ENCODE peak calls at places on chromosome 3, in seven cellular contexts. F is A549, L is IMR-90, N is K562, Z is SK-N-SH, Q is HCT116, M is HepG2. X is an unnamed sample.
A peak's percentile ranks its signal among the peaks of the same experiment; 100 is the strongest.

GRCh38 chr3:85632921-85633320 is 674.1 kb downstream of the CADM2 start:
- DNase-seq in M (no peak), F (no peak), Z (no peak), Q (no peak), L (no peak), N (no peak), X (no peak)

GRCh38 chr3:185656321-185656840 is 70.3 kb downstream of the SENP2 start:
- DNase-seq in L (peak; percentile 99), Z (no peak), F (no peak), N (no peak), Q (no peak), M (no peak), X (no peak)

GRCh38 chr3:128495435-128495970 is 2.5 kb upstream of the GATA2 start:
- DNase-seq in Q (no peak), N (no peak), M (no peak), Z (peak; percentile 66), L (no peak), F (no peak), X (no peak)

GRCh38 chr3:108103971-108104797 is 13.4 kb upstream of the CD47 start:
- DNase-seq in F (no peak), L (peak; percentile 52), Q (no peak), N (peak; percentile 65), Z (no peak), M (no peak), X (no peak)

GRCh38 chr3:49263490-49263889 is 13.5 kb downstream of the C3orf62 start:
- DNase-seq in M (no peak), N (no peak), Q (no peak), F (no peak), Z (no peak), L (no peak), X (no peak)

GRCh38 chr3:119769394-119770149 is 12.3 kb upstream of the NR1I2 start:
- DNase-seq in F (no peak), N (no peak), Q (no peak), M (no peak), L (peak; percentile 34), Z (no peak), X (no peak)

GRCh38 chr3:128226794-128227399 is 73.6 kb downstream of the EEFSEC start:
- DNase-seq in Z (peak; percentile 77), L (peak; percentile 7), F (peak; percentile 51), Q (peak; percentile 10), M (peak; percentile 31), N (peak; percentile 82), X (no peak)

GRCh38 chr3:41482134-41482533 is 282.8 kb downstream of the CTNNB1 start:
- DNase-seq in L (no peak), Q (no peak), F (no peak), M (no peak), N (no peak), Z (no peak), X (no peak)

GRCh38 chr3:128517648-128518047 is 24.6 kb upstream of the GATA2 start:
- DNase-seq in F (no peak), M (no peak), L (no peak), N (no peak), Z (no peak), Q (no peak), X (no peak)

GRCh38 chr3:139427283-139428060 is 38.0 kb upstream of the COPB2 start:
- DNase-seq in L (peak; percentile 71), F (peak; percentile 49), Q (peak; percentile 60), Z (peak; percentile 69), N (peak; percentile 70), M (peak; percentile 74), X (peak; percentile 16)

GRCh38 chr3:170476291-170476690 is 57.6 kb downstream of the CLDN11 start:
- DNase-seq in L (peak; percentile 34), Q (no peak), N (no peak), M (no peak), Z (no peak), F (no peak), X (no peak)

GRCh38 chr3:71064976-71065763 is 518.4 kb downstream of the FOXP1 start:
- DNase-seq in Q (no peak), N (peak; percentile 5), F (peak; percentile 36), Z (no peak), M (peak; percentile 45), L (peak; percentile 41), X (no peak)

GRCh38 chr3:51997935-51998596 is 2.4 kb upstream of the RPL29 start:
- DNase-seq in N (no peak), Z (no peak), F (no peak), Q (no peak), M (peak; percentile 64), L (no peak), X (no peak)

GRCh38 chr3:120052685-120053084 is 41.6 kb downstream of the GSK3B start:
- DNase-seq in L (no peak), M (no peak), Z (no peak), Q (no peak), F (no peak), N (no peak), X (no peak)

GRCh38 chr3:36075491-36075890 is 304.8 kb upstream of the STAC start:
- DNase-seq in N (no peak), Q (no peak), M (no peak), Z (no peak), L (no peak), F (no peak), X (no peak)

GRCh38 chr3:114274929-114275328 is 18.9 kb upstream of the TIGIT start:
- DNase-seq in M (no peak), L (peak; percentile 51), N (no peak), Q (no peak), F (no peak), Z (no peak), X (no peak)

GRCh38 chr3:129078510-129078909 is 17.9 kb downstream of the GP9 start:
- DNase-seq in Q (no peak), N (no peak), M (no peak), F (no peak), Z (no peak), L (no peak), X (no peak)

GRCh38 chr3:71064288-71064975 is 519.1 kb downstream of the FOXP1 start:
- DNase-seq in Q (no peak), M (peak; percentile 63), L (peak; percentile 68), N (peak; percentile 80), Z (peak; percentile 89), F (peak; percentile 33), X (no peak)

GRCh38 chr3:194097141-194097880 is 38.6 kb upstream of the HES1 start:
- DNase-seq in Q (no peak), N (no peak), M (no peak), F (no peak), Z (no peak), L (no peak), X (no peak)

GRCh38 chr3:55507808-55508207 is 20.7 kb upstream of the WNT5A start:
- DNase-seq in F (no peak), Q (no peak), Z (no peak), L (no peak), M (no peak), N (no peak), X (no peak)

GRCh38 chr3:77686560-77686959 is 646.7 kb downstream of the ROBO2 start:
- DNase-seq in N (no peak), F (no peak), Q (no peak), M (no peak), L (no peak), Z (no peak), X (no peak)

GRCh38 chr3:193350744-193351143 is 27.8 kb downstream of the ATP13A5 start:
- DNase-seq in F (no peak), Q (no peak), M (peak; percentile 24), N (no peak), L (no peak), Z (no peak), X (no peak)

GRCh38 chr3:23068016-23068728 is 135.0 kb upstream of the UBE2E2 start:
- DNase-seq in L (no peak), M (no peak), Q (no peak), F (no peak), Z (no peak), N (no peak), X (no peak)

GRCh38 chr3:72872183-72872582 is 15.7 kb upstream of the GXYLT2 start:
- DNase-seq in L (peak; percentile 55), M (no peak), N (no peak), Q (no peak), F (no peak), Z (no peak), X (no peak)

GRCh38 chr3:129068291-129068886 is 7.8 kb downstream of the GP9 start:
- DNase-seq in Z (no peak), Q (no peak), M (no peak), N (no peak), F (no peak), L (no peak), X (no peak)

GRCh38 chr3:60931452-60931851 is 319.8 kb downstream of the FHIT start:
- DNase-seq in M (no peak), Q (no peak), Z (no peak), L (no peak), F (no peak), N (no peak), X (no peak)

GRCh38 chr3:60932170-60932569 is 319.1 kb downstream of the FHIT start:
- DNase-seq in Z (no peak), L (no peak), F (no peak), M (no peak), Q (no peak), N (no peak), X (no peak)

GRCh38 chr3:60935709-60936108 is 315.5 kb downstream of the FHIT start:
- DNase-seq in L (peak; percentile 66), M (no peak), N (no peak), Z (no peak), F (no peak), Q (peak; percentile 24), X (no peak)

GRCh38 chr3:60933828-60934227 is 317.4 kb downstream of the FHIT start:
- DNase-seq in L (no peak), M (no peak), F (no peak), Q (no peak), N (no peak), Z (no peak), X (no peak)

GRCh38 chr3:60932669-60933068 is 318.6 kb downstream of the FHIT start:
- DNase-seq in N (no peak), M (no peak), Q (no peak), L (no peak), F (no peak), Z (no peak), X (no peak)
- TF ChIP-seq RAD21 in N (no peak), M (no peak), Q (no peak), L (no peak), F (no peak), Z (no peak), X (no peak)

GRCh38 chr3:15629860-15630597 is 28.5 kb downstream of the BTD start:
- DNase-seq in Z (peak; percentile 76), F (peak; percentile 82), N (peak; percentile 72), M (peak; percentile 62), L (peak; percentile 89), Q (peak; percentile 70), X (peak; percentile 83)
- TF ChIP-seq RAD21 in Z (peak; percentile 93), F (peak; percentile 90), N (peak; percentile 93), M (peak; percentile 55), L (peak; percentile 91), Q (peak; percentile 90), X (peak; percentile 91)

DNA sequence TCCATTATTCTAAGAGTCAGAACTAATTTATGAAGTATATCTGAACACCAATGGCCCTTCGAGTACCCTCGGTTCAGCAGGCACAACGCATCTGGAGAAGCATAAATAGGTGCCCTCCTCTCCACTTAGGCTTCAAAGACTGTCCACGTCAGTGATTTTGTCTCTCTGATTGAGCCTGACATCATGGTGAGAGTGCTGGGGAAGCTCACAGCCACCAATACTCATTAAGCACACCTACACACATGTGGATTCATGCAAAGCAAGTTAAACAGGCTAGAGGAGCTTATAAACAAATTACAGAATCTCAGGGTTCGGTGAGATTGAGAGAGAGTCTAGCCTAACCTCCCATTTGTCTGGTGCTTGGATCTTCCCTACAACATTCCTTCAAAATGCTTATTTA is 3.6 kb downstream of the CLDN1 start:
- DNase-seq in M (no peak), F (no peak), Q (no peak), Z (no peak), L (no peak), N (no peak), X (no peak)
- TF ChIP-seq RAD21 in M (no peak), F (no peak), Q (no peak), Z (no peak), L (no peak), N (no peak), X (no peak)

GRCh38 chr3:184154909-184155643 is at the start of gene DVL3:
- DNase-seq in Z (peak; percentile 97), Q (no peak), F (peak; percentile 63), N (peak; percentile 93), L (peak; percentile 52), M (peak; percentile 50), X (no peak)
- TF ChIP-seq RAD21 in Z (no peak), Q (no peak), F (no peak), N (no peak), L (no peak), M (no peak), X (no peak)